ENCODE peak calls at places on chromosomes 16 and 17, in four cellular contexts. A is MCF 10A, F is amygdala, M is A172. V is an unnamed sample.

GRCh38 chr16:76650579-76650978 is 373.4 kb downstream of the CNTNAP4 start:
- DNase-seq in F (no peak), A (peak), M (no peak), V (no peak)

GRCh38 chr17:59519132-59519531 is 46.3 kb upstream of the DHX40 start:
- DNase-seq in A (no peak), F (no peak), M (no peak), V (no peak)

GRCh38 chr16:54265558-54266213 is 20.9 kb downstream of the IRX3 start:
- DNase-seq in A (no peak), F (no peak), M (no peak), V (no peak)

GRCh38 chr17:34620458-34620857 is 41.1 kb downstream of the TMEM132E start:
- DNase-seq in A (no peak), F (no peak), M (peak), V (no peak)

GRCh38 chr16:23901178-23902131 is 65.7 kb downstream of the PRKCB start:
- DNase-seq in A (no peak), F (no peak), M (no peak), V (peak)

GRCh38 chr16:84049403-84050060 is 6.9 kb upstream of the SLC38A8 start:
- DNase-seq in M (no peak), F (no peak), A (no peak), V (peak)

GRCh38 chr16:71700822-71701221 is 23.7 kb downstream of the PHLPP2 start:
- DNase-seq in F (no peak), A (no peak), M (no peak), V (no peak)

GRCh38 chr16:55842369-55843104 is 9.6 kb upstream of the CES1 start:
- DNase-seq in M (peak), F (no peak), A (peak), V (no peak)

V was measured in endodermal cell.